ENCODE peak calls at places on chromosomes 6 and 20, in eight cellular contexts. C, M, W, J, B, A, O and Z are unnamed samples. For H3K4me1, the result is how much of the 10 kb centered on the place peaks cover.

GRCh38 chr6:12608016-12608860 is 108.3 kb upstream of the PHACTR1 start:
- DNase-seq in W (no peak), A (no peak), B (no peak), C (no peak), J (no peak), O (no peak), M (peak), Z (no peak)

GRCh38 chr20:328596-329324 is 3.4 kb downstream of the SOX12 start:
- DNase-seq in O (no peak), B (no peak), A (no peak), J (no peak), M (no peak), W (no peak), C (no peak), Z (no peak)

GRCh38 chr6:129709451-129709908 is 497 bp downstream of the ARHGAP18 start:
- DNase-seq in A (no peak), O (peak), B (peak), M (peak), W (no peak), C (peak), J (no peak), Z (no peak)

GRCh38 chr6:169045486-169045885 is 208.2 kb downstream of the THBS2 start:
- DNase-seq in J (peak), A (no peak), O (no peak), B (no peak), C (no peak), M (no peak), W (no peak), Z (no peak)

GRCh38 chr20:36709126-36709525 is 36.8 kb downstream of the NDRG3 start:
- DNase-seq in C (no peak), M (no peak), O (no peak), A (no peak), W (no peak), J (no peak), B (no peak), Z (no peak)

GRCh38 chr6:135905604-135906300 is 54.3 kb downstream of the PDE7B start:
- DNase-seq in C (no peak), B (no peak), O (no peak), J (no peak), W (no peak), M (no peak), A (no peak), Z (no peak)

GRCh38 chr6:107114872-107115694 is at the start of gene BEND3:
- DNase-seq in O (no peak), W (peak), A (peak), C (no peak), B (peak), M (peak), J (peak), Z (no peak)

GRCh38 chr6:161125591-161125990 is 134.0 kb downstream of the MAP3K4 start:
- DNase-seq in O (no peak), C (no peak), W (no peak), M (no peak), A (no peak), B (no peak), J (no peak), Z (no peak)

GRCh38 chr20:10170261-10170660 is 48.4 kb upstream of the SNAP25 start:
- DNase-seq in W (no peak), C (no peak), O (no peak), A (no peak), M (no peak), J (no peak), B (no peak), Z (no peak)

GRCh38 chr20:33731693-33732165 is at the start of gene ZNF341:
- DNase-seq in W (peak), A (peak), O (no peak), C (peak), J (peak), M (peak), B (peak), Z (no peak)

GRCh38 chr6:135833806-135834205 is 17.7 kb upstream of the PDE7B start:
- DNase-seq in O (no peak), C (no peak), W (no peak), J (no peak), B (no peak), M (no peak), A (no peak), Z (no peak)

GRCh38 chr20:10667077-10667401 is 6.8 kb downstream of the JAG1 start:
- DNase-seq in M (no peak), A (no peak), W (no peak), J (no peak), C (no peak), O (no peak), B (no peak), Z (no peak)

GRCh38 chr6:134980846-134981245 is 30.9 kb upstream of the ALDH8A1 start:
- DNase-seq in B (no peak), W (no peak), O (no peak), A (no peak), M (peak), C (no peak), J (no peak), Z (no peak)

GRCh38 chr20:44477151-44477550 is 1.5 kb downstream of the TTPAL start:
- DNase-seq in A (no peak), C (no peak), B (no peak), J (no peak), W (no peak), M (no peak), O (no peak), Z (no peak)
- H3K27ac ChIP-seq in A (no peak), C (no peak), B (no peak), J (peak), W (no peak), M (no peak), O (no peak), Z (no peak)

GRCh38 chr6:157096522-157096921 is 226.8 kb downstream of the TMEM242 start:
- DNase-seq in B (no peak), O (no peak), A (no peak), J (peak), C (no peak), W (no peak), M (no peak), Z (no peak)

GRCh38 chr6:157096105-157096504 is 227.2 kb downstream of the TMEM242 start:
- DNase-seq in B (no peak), W (no peak), C (no peak), O (no peak), A (no peak), M (no peak), J (no peak), Z (no peak)

GRCh38 chr6:157094038-157094437 is 229.3 kb downstream of the TMEM242 start:
- DNase-seq in B (no peak), C (no peak), A (no peak), O (no peak), M (no peak), W (no peak), J (no peak), Z (no peak)

GRCh38 chr6:157095084-157095483 is 228.2 kb downstream of the TMEM242 start:
- DNase-seq in O (no peak), B (no peak), A (no peak), C (no peak), J (no peak), W (no peak), M (no peak), Z (no peak)

DNA sequence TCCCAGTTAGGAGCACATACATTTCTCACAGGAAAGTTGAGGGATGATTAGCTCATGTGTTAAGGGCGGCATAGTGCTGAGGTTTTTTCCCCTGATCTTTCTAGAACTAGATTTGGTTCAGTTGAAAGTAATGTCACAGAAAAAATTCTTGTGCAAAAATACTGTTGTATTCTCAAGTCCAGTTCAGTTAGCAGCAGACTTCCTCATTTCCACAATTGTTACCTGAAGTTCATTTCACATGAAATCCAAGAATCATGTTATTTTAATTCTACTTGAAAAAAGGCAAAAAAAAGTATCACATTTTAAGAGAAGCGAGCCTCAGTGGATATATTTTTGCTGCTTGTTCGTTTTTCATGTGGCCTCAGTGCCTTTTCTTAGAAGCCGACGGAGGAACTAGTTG is 227.8 kb downstream of the TMEM242 start:
- DNase-seq in J (no peak), M (no peak), A (no peak), C (no peak), W (no peak), O (no peak), B (no peak), Z (no peak)
- H3K4me1 ChIP-seq in J (under half), M (under half), A (under half), C (under half), W (under half), O (under half), B (under half), Z (under half)

GRCh38 chr6:109008951-109009760 is 85.5 kb downstream of the SESN1 start:
- DNase-seq in W (peak), B (peak), M (peak), J (peak), C (peak), A (peak), O (peak), Z (peak)

GRCh38 chr6:109009761-109010612 is 84.7 kb downstream of the SESN1 start:
- DNase-seq in W (no peak), A (no peak), C (no peak), B (no peak), O (peak), M (no peak), J (no peak), Z (no peak)

GRCh38 chr6:109007521-109007920 is 87.1 kb downstream of the SESN1 start:
- DNase-seq in O (no peak), C (no peak), W (no peak), M (no peak), A (no peak), J (no peak), B (no peak), Z (no peak)

GRCh38 chr6:109008061-109008460 is 86.6 kb downstream of the SESN1 start:
- DNase-seq in A (no peak), C (no peak), W (no peak), J (no peak), B (no peak), O (no peak), M (no peak), Z (no peak)

GRCh38 chr6:109008537-109008950 is 86.1 kb downstream of the SESN1 start:
- DNase-seq in M (peak), J (no peak), O (peak), C (no peak), A (no peak), W (no peak), B (no peak), Z (no peak)
- H3K4me3 ChIP-seq in M (peak), J (peak), O (peak), C (peak), A (peak), W (peak), B (peak), Z (peak)

GRCh38 chr6:34018961-34019606 is 126.8 kb downstream of the GRM4 start:
- DNase-seq in B (no peak), J (no peak), O (no peak), A (no peak), M (no peak), W (no peak), C (no peak), Z (no peak)

GRCh38 chr6:34017106-34017805 is 128.6 kb downstream of the GRM4 start:
- DNase-seq in J (no peak), B (no peak), W (no peak), O (no peak), C (no peak), M (no peak), A (no peak), Z (no peak)

GRCh38 chr6:34015576-34015975 is 130.3 kb downstream of the GRM4 start:
- DNase-seq in W (no peak), J (no peak), C (no peak), M (peak), O (no peak), A (no peak), B (no peak), Z (peak)

GRCh38 chr6:34020278-34020677 is 125.6 kb downstream of the GRM4 start:
- DNase-seq in J (no peak), M (no peak), O (no peak), C (no peak), A (no peak), W (no peak), B (no peak), Z (no peak)

GRCh38 chr6:34018026-34018425 is 127.9 kb downstream of the GRM4 start:
- DNase-seq in O (no peak), C (no peak), A (no peak), W (no peak), J (no peak), M (no peak), B (no peak), Z (no peak)
- H3K27ac ChIP-seq in O (no peak), C (no peak), A (no peak), W (no peak), J (no peak), M (no peak), B (no peak), Z (no peak)

GRCh38 chr20:17210387-17210786 is 16.5 kb upstream of the PCSK2 start:
- DNase-seq in J (no peak), C (no peak), B (no peak), W (no peak), A (no peak), O (no peak), M (no peak), Z (no peak)
- H3K4me1 ChIP-seq in J (under half), C (under half), B (under half), W (under half), A (under half), O (under half), M (under half), Z (under half)